ENCODE peak calls at places on chromosomes 12 and 14, in nine cellular contexts. I is Panc1; O is upper lobe of right lung; S is ovary; Y is CD8-positive, alpha-beta memory T cell; G is left ventricle myocardium inferior; W is uterus; Q is thoracic aorta; J is spleen. C is an unnamed sample. For H3K9me3, the result is how much of the 10 kb centered on the place peaks cover.

GRCh38 chr12:46386877-46387629 is 14.5 kb upstream of the SLC38A2 start:
- DNase-seq in O (no peak), S (no peak), I (no peak), J (peak), Q (no peak), W (peak), Y (no peak), G (peak), C (peak)

GRCh38 chr12:64256166-64256800 is 34.2 kb upstream of the KICS2 start:
- DNase-seq in I (no peak), Y (no peak), W (no peak), J (no peak), G (no peak), O (no peak), Q (no peak), S (no peak), C (no peak)

GRCh38 chr14:32078030-32078793 is 1.1 kb downstream of the ARHGAP5 start:
- DNase-seq in Q (no peak), J (no peak), G (peak), W (peak), I (no peak), S (peak), Y (no peak), O (peak), C (peak)

GRCh38 chr12:92299344-92299743 is 153.7 kb upstream of the BTG1 start:
- DNase-seq in J (no peak), I (no peak), O (no peak), Q (no peak), G (no peak), Y (no peak), S (no peak), W (no peak), C (no peak)

GRCh38 chr14:81980601-81981310 is 447.1 kb upstream of the SEL1L start:
- DNase-seq in I (no peak), O (no peak), W (no peak), Y (no peak), J (no peak), S (no peak), G (no peak), Q (no peak), C (no peak)

GRCh38 chr14:40292664-40293063 is 860.4 kb upstream of the FBXO33 start:
- DNase-seq in S (no peak), J (no peak), G (no peak), Y (no peak), W (no peak), I (no peak), O (no peak), Q (no peak), C (no peak)

GRCh38 chr12:6460751-6461371 is 9.0 kb downstream of the TAPBPL start:
- DNase-seq in G (no peak), J (no peak), S (no peak), Q (no peak), I (no peak), O (no peak), Y (peak), W (no peak), C (no peak)

GRCh38 chr14:34824826-34825225 is 50.3 kb downstream of the BAZ1A start:
- DNase-seq in W (no peak), O (no peak), J (no peak), G (no peak), I (no peak), Q (no peak), Y (no peak), S (no peak), C (no peak)

GRCh38 chr12:97306121-97306520 is 156.5 kb upstream of the RMST start:
- DNase-seq in I (no peak), S (no peak), Q (no peak), O (no peak), W (no peak), G (no peak), J (no peak), Y (no peak), C (no peak)

GRCh38 chr14:58969951-58970751 is 218.3 kb upstream of the DAAM1 start:
- DNase-seq in Y (no peak), G (no peak), I (no peak), W (no peak), O (no peak), S (peak), Q (no peak), J (no peak), C (no peak)

GRCh38 chr12:13178568-13179158 is 17.9 kb upstream of the EMP1 start:
- DNase-seq in G (peak), I (no peak), W (peak), J (no peak), Y (no peak), Q (no peak), S (peak), O (no peak), C (no peak)
- H3K4me3 ChIP-seq in G (peak), I (no peak), W (no peak), J (no peak), Y (peak), Q (peak), S (no peak), O (no peak), C (no peak)

DNA sequence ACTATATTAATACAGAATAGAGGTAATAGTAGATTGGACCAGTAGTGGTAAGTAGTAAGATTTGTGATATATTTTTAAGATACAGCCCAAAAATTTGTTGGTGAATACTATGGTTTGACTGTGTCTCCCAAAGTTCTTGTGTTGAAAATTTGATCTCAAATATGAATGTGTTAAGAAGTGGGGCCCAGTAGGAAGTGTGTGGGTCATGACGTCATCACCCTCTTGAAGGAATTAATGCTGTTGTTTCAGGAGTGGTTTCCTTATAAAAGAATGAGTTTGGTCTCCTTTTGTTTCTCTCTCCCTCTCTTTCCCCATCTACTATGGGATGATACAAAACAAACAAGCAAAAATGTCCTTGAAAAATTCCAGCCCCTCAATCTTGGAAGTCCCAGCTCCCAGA is 16.3 kb downstream of the LUM start:
- DNase-seq in W (no peak), Q (no peak), Y (no peak), I (no peak), G (no peak), S (no peak), J (no peak), O (no peak), C (no peak)
- H3K9me3 ChIP-seq in W (under half), Q (under half), Y (under half), I (under half), G (under half), S (under half), J (under half), O (under half), C (under half)

GRCh38 chr12:65829716-65830115 is 5.4 kb downstream of the HMGA2 start:
- DNase-seq in I (no peak), J (no peak), O (no peak), S (no peak), G (no peak), Y (no peak), W (no peak), Q (no peak), C (no peak)
- H3K4me3 ChIP-seq in I (no peak), J (no peak), O (no peak), S (no peak), G (no peak), Y (no peak), W (no peak), Q (no peak), C (no peak)

DNA sequence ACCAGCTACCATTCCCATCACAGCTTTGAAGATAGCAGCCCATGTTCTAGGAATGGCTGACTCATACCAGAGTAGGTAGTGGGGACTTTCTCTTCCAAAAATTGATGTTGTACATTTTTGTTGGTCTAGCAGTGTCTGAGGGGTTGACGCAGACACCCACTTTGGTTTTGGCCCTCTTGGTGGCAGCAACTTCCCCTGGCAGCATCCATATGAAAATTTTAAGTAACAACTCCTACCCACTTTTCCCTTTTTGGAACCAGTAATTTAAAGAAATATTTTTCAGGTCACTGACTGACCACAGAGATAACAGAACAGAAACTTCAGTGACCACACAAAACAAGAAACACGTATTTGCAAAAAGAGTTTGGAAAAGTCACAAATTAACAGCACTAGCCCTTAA is 162.0 kb upstream of the TMCC3 start:
- DNase-seq in W (no peak), Q (no peak), I (no peak), Y (no peak), S (no peak), O (no peak), J (no peak), G (no peak), C (no peak)
- H3K9me3 ChIP-seq in W (under half), Q (under half), I (under half), Y (under half), S (under half), O (under half), J (under half), G (under half), C (under half)